ENCODE peak calls at places on chromosomes 16 and 17, in five cellular contexts. H, Z, P, O and A are unnamed samples.

GRCh38 chr16:27786221-27786848 is 236.4 kb downstream of the KATNIP start:
- DNase-seq in H (no peak), P (no peak), Z (no peak), O (no peak), A (no peak)

GRCh38 chr16:81633147-81633619 is 145.9 kb upstream of the PLCG2 start:
- DNase-seq in H (no peak), O (no peak), Z (no peak), P (no peak), A (no peak)

GRCh38 chr17:58060596-58061191 is 22.5 kb upstream of the DYNLL2 start:
- DNase-seq in P (no peak), O (no peak), Z (no peak), H (no peak), A (no peak)

GRCh38 chr16:2337431-2338296 is 2.9 kb downstream of the ABCA3 start:
- DNase-seq in H (no peak), P (no peak), O (no peak), Z (no peak), A (no peak)

GRCh38 chr16:78490847-78491246 is 391.4 kb downstream of the WWOX start:
- DNase-seq in H (no peak), O (no peak), P (no peak), Z (no peak), A (no peak)

GRCh38 chr16:68696514-68696913 is 40.6 kb upstream of the CDH1 start:
- DNase-seq in H (no peak), Z (no peak), O (no peak), P (no peak), A (no peak)

GRCh38 chr17:31594416-31594815 is 202.9 kb downstream of the RAB11FIP4 start:
- DNase-seq in H (no peak), P (no peak), O (no peak), Z (no peak), A (no peak)

GRCh38 chr16:28859326-28859725 is 4.3 kb upstream of the SH2B1 start:
- DNase-seq in H (no peak), O (no peak), Z (no peak), P (no peak), A (no peak)

GRCh38 chr17:68441064-68441770 is 16.1 kb downstream of the WIPI1 start:
- DNase-seq in H (no peak), P (no peak), O (no peak), Z (no peak), A (peak)

GRCh38 chr17:66469088-66469442 is 166.7 kb downstream of the PRKCA start:
- DNase-seq in Z (no peak), H (no peak), P (no peak), O (no peak), A (no peak)

GRCh38 chr17:32142857-32143524 is 689 bp downstream of the RHOT1 start:
- DNase-seq in Z (peak), O (peak), H (no peak), P (peak), A (peak)

GRCh38 chr17:4881761-4882555 is 17.4 kb upstream of the C17orf107 start:
- DNase-seq in Z (peak), H (no peak), P (peak), O (no peak), A (peak)

GRCh38 chr16:88376835-88377726 is 5.7 kb upstream of the ZNF469 start:
- DNase-seq in Z (peak), O (no peak), P (no peak), H (no peak), A (no peak)

GRCh38 chr16:77273-77806 is 685 bp upstream of the MPG start:
- DNase-seq in P (peak), Z (peak), O (no peak), H (no peak), A (peak)

GRCh38 chr16:87447323-87447722 is 45.5 kb downstream of the ZCCHC14 start:
- DNase-seq in O (no peak), P (no peak), H (no peak), Z (no peak), A (peak)

GRCh38 chr16:53041196-53041977 is 11.3 kb downstream of the CHD9NB start:
- DNase-seq in O (no peak), P (no peak), Z (no peak), H (no peak), A (peak)

GRCh38 chr16:69131167-69131748 is 1.1 kb downstream of the CHTF8 start:
- DNase-seq in Z (peak), H (no peak), P (peak), O (no peak), A (peak)

GRCh38 chr16:71479420-71479819 is 9.7 kb downstream of the ZNF19 start:
- DNase-seq in O (no peak), H (no peak), P (no peak), Z (peak), A (peak)

GRCh38 chr16:2712546-2712945 is 7.5 kb downstream of the PRSS27 start:
- DNase-seq in Z (no peak), H (no peak), O (no peak), P (no peak), A (no peak)

GRCh38 chr17:60468371-60468770 is 46.1 kb downstream of the CHCT1 start:
- DNase-seq in Z (no peak), P (no peak), O (no peak), H (no peak), A (no peak)

GRCh38 chr17:11240841-11241610 is at the start of gene SHISA6:
- DNase-seq in H (no peak), P (no peak), O (no peak), Z (no peak), A (no peak)
- H3K4me3 ChIP-seq in H (peak), P (no peak), O (no peak), Z (no peak), A (no peak)

GRCh38 chr17:18038861-18039534 is at the start of the genes ATPAF2 and GID4:
- DNase-seq in O (peak), P (peak), H (peak), Z (peak), A (peak)
- TF ChIP-seq CTCF in O (no peak), P (peak), H (peak), Z (peak), A (peak)

GRCh38 chr17:27332052-27332403 is 38.1 kb downstream of the WSB1 start:
- DNase-seq in P (no peak), O (no peak), Z (no peak), H (no peak), A (no peak)
- H3K4me3 ChIP-seq in P (no peak), O (peak), Z (no peak), H (no peak), A (no peak)

DNA sequence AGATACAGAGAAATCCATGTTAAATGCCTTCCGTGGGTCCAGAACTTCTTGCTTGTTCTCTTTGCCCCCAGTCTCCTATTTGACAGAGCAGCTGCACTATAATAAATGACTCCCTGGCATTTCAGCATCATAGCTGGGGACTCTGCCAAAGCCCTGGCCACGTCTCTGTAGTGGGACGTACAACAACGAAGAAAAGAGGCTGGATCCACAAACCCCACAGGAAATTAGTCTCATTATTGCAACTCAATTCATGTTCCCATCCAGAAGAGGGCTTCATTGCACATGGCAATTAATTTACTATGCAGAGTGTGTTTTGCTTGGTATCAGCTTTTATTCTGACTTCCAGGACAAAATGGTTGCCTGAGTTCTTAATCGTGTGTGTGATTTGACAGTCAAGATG is 121.3 kb downstream of the CDH13 start:
- DNase-seq in O (no peak), P (peak), Z (no peak), H (no peak), A (peak)
- TF ChIP-seq CTCF in O (no peak), P (peak), Z (no peak), H (no peak), A (peak)

DNA sequence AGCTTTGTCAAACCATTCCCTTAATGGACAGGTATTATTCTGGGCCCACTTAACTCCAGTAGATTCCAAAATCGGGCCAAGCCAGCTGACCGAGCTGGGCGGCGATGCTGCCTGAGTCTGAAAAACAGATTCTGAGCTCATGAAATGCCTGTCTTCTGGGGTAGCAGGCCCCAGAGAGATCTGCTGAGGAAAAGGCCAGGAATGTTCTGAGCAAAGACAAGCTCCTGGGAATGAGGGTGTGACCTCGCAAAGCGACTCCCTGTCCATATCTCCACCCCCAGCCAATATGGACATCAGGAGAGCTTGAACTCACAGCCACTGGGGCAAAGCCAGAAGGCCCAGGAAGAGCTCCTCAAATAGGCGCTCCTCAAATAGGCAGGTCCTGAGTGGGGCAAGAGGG is 23.7 kb downstream of the ZNF423 start:
- DNase-seq in H (no peak), O (no peak), P (no peak), Z (no peak), A (no peak)
- H3K4me3 ChIP-seq in H (no peak), O (no peak), P (no peak), Z (no peak), A (no peak)